ENCODE peak calls at places on chromosomes 2 and 18, in eight cellular contexts. S, D, H, B, P, Y, F and V are unnamed samples.

GRCh38 chr2:107132141-107132540 is 246.2 kb upstream of the ST6GAL2 start:
- DNase-seq in H (no peak), B (no peak), Y (no peak), D (no peak), P (no peak), F (no peak), S (no peak), V (no peak)

GRCh38 chr2:68643011-68643873 is at the start of gene PROKR1:
- DNase-seq in B (peak; percentile 83), P (no peak), F (no peak), Y (peak; percentile 5), H (no peak), S (peak; percentile 22), D (no peak), V (no peak)

GRCh38 chr2:224393145-224393544 is 8.8 kb downstream of the FAM124B start:
- DNase-seq in H (no peak), D (no peak), S (no peak), F (no peak), Y (no peak), P (no peak), B (no peak), V (no peak)

GRCh38 chr2:85445316-85446295 is 27.1 kb downstream of the SH2D6 start:
- DNase-seq in P (peak; percentile 70), D (no peak), S (peak; percentile 83), H (no peak), F (no peak), B (no peak), Y (peak; percentile 44), V (peak; percentile 79)

GRCh38 chr2:16392647-16393482 is 272.8 kb downstream of the CYRIA start:
- DNase-seq in F (no peak), D (no peak), Y (no peak), H (no peak), B (no peak), S (no peak), P (no peak), V (no peak)

GRCh38 chr18:37289423-37289822 is 276.2 kb downstream of the CELF4 start:
- DNase-seq in F (no peak), D (no peak), B (no peak), Y (no peak), H (no peak), S (no peak), P (no peak), V (no peak)

GRCh38 chr2:79966369-79966768 is 338.2 kb downstream of the LRRTM1 start:
- DNase-seq in S (no peak), H (no peak), P (no peak), F (no peak), Y (no peak), B (no peak), D (no peak), V (no peak)

GRCh38 chr2:19361325-19361990 is 3.0 kb upstream of the OSR1 start:
- DNase-seq in S (peak; percentile 58), F (no peak), B (peak; percentile 63), D (no peak), Y (no peak), P (no peak), H (no peak), V (no peak)

GRCh38 chr18:48279312-48279711 is 129.9 kb downstream of the ZBTB7C start:
- DNase-seq in P (no peak), H (no peak), Y (no peak), B (no peak), F (no peak), S (no peak), D (no peak), V (no peak)

GRCh38 chr18:38750786-38751185 is 1185.2 kb upstream of the CELF4 start:
- DNase-seq in S (no peak), D (peak; percentile 78), H (no peak), Y (no peak), P (no peak), B (no peak), F (no peak), V (no peak)

GRCh38 chr2:60873381-60873780 is 8.0 kb upstream of the REL start:
- DNase-seq in F (no peak), H (no peak), P (no peak), B (no peak), D (no peak), S (no peak), Y (no peak), V (no peak)

GRCh38 chr2:222844323-222844722 is 16.5 kb upstream of the ACSL3 start:
- DNase-seq in B (no peak), P (peak; percentile 76), F (peak; percentile 59), Y (peak; percentile 89), H (no peak), D (peak; percentile 96), S (no peak), V (peak; percentile 53)

GRCh38 chr18:10495936-10496335 is 29.9 kb upstream of the NAPG start:
- DNase-seq in B (no peak), D (no peak), H (no peak), P (no peak), F (no peak), Y (peak; percentile 45), S (no peak), V (no peak)

GRCh38 chr2:196980498-196980897 is 54.0 kb upstream of the PGAP1 start:
- DNase-seq in B (no peak), S (no peak), Y (no peak), P (no peak), H (no peak), F (no peak), D (no peak), V (no peak)

GRCh38 chr18:3394648-3395047 is 55.3 kb upstream of the TGIF1 start:
- DNase-seq in Y (no peak), H (no peak), F (no peak), P (no peak), D (no peak), S (no peak), B (no peak), V (no peak)

GRCh38 chr2:186862869-186863709 is 14.1 kb upstream of the ZSWIM2 start:
- DNase-seq in P (peak; percentile 10), Y (peak; percentile 9), S (no peak), H (no peak), D (peak; percentile 93), B (peak; percentile 59), F (no peak), V (no peak)

GRCh38 chr18:79139206-79139605 is 70.0 kb downstream of the ATP9B start:
- DNase-seq in Y (no peak), B (no peak), P (no peak), S (no peak), F (no peak), D (no peak), H (no peak), V (no peak)

GRCh38 chr2:85887566-85888019 is 1.2 kb downstream of the ST3GAL5 start:
- DNase-seq in D (peak; percentile 65), Y (no peak), H (no peak), F (peak; percentile 30), P (no peak), S (peak; percentile 84), B (no peak), V (no peak)

GRCh38 chr2:234286118-234286598 is 210.7 kb downstream of the ARL4C start:
- DNase-seq in H (no peak), S (no peak), B (no peak), D (no peak), Y (peak; percentile 93), P (peak; percentile 46), F (no peak), V (no peak)

GRCh38 chr2:219551863-219552381 is 8.1 kb downstream of the TMEM198 start:
- DNase-seq in P (no peak), B (peak; percentile 83), D (no peak), F (no peak), S (no peak), H (no peak), Y (no peak), V (no peak)

GRCh38 chr2:24228470-24228869 is 53.6 kb downstream of the FAM228A start:
- DNase-seq in S (no peak), B (peak; percentile 45), F (no peak), Y (no peak), D (peak; percentile 32), H (no peak), P (no peak), V (no peak)
- TF ChIP-seq CTCF in S (no peak), B (peak; percentile 51), F (no peak), Y (peak; percentile 26), D (peak; percentile 20), H (no peak), P (peak; percentile 17), V (peak; percentile 29)

GRCh38 chr2:74440378-74441110 is 1.2 kb downstream of the RTKN start:
- DNase-seq in S (peak; percentile 82), Y (peak; percentile 64), P (peak; percentile 25), H (peak; percentile 73), F (no peak), B (peak; percentile 95), D (peak; percentile 55), V (no peak)
- TF ChIP-seq CTCF in S (peak; percentile 20), Y (no peak), P (peak; percentile 31), H (peak; percentile 41), F (no peak), B (no peak), D (peak; percentile 31), V (peak; percentile 13)

DNA sequence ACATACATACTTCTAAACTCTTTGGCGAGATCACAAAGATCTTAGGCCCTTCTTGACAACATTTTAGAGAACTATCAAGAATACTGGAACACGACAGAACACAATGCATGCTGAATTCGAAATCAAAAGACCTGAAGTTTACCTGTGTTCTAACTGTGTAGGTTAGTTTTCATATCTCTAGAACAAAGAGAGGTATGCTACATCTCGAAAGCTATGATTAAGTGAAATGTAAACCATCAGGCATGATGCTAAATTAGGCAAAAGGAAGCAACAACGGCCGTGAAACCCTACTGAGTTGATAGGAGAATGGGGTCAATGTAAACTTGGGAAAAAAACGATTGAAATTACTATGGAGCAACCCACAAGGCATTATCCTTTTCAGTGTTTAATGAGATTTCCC is 43.7 kb downstream of the IKZF2 start:
- DNase-seq in D (no peak), Y (no peak), S (no peak), F (no peak), B (no peak), P (no peak), H (no peak), V (no peak)
- TF ChIP-seq CTCF in D (no peak), Y (no peak), S (no peak), F (no peak), B (no peak), P (no peak), H (no peak), V (no peak)

GRCh38 chr2:20684581-20685063 is 17.7 kb downstream of the GDF7 start:
- DNase-seq in P (no peak), D (no peak), Y (no peak), H (no peak), S (no peak), F (no peak), B (no peak), V (no peak)

GRCh38 chr2:20678751-20679150 is 11.8 kb downstream of the GDF7 start:
- DNase-seq in F (no peak), P (no peak), Y (no peak), S (no peak), B (no peak), H (no peak), D (no peak), V (no peak)

GRCh38 chr2:20677301-20678176 is 10.6 kb downstream of the GDF7 start:
- DNase-seq in S (no peak), F (no peak), D (no peak), Y (no peak), P (no peak), H (no peak), B (peak; percentile 61), V (no peak)

GRCh38 chr2:20680744-20681143 is 13.8 kb downstream of the GDF7 start:
- DNase-seq in D (no peak), P (no peak), H (no peak), B (no peak), F (no peak), S (no peak), Y (no peak), V (no peak)

GRCh38 chr2:20682166-20682565 is 15.2 kb downstream of the GDF7 start:
- DNase-seq in P (no peak), F (no peak), D (no peak), B (peak; percentile 64), Y (no peak), H (no peak), S (no peak), V (no peak)
- TF ChIP-seq CTCF in P (peak; percentile 73), F (no peak), D (peak; percentile 20), B (peak; percentile 77), Y (peak; percentile 53), H (no peak), S (no peak), V (peak; percentile 60)